ENCODE peak calls at places on chromosomes 5 and 9, in eight cellular contexts. C is CD8-positive, alpha-beta memory T cell; F is Peyer's patch; B is lower lobe of right lung; V is esophagus squamous epithelium; Q is Karpas-422; I is SJSA1; K is upper lobe of left lung. A is an unnamed sample.

GRCh38 chr9:134690946-134691694 is 49.5 kb downstream of the COL5A1 start:
- DNase-seq in C (no peak), I (no peak), K (peak; percentile 53), F (peak; percentile 37), B (peak; percentile 44), V (no peak), Q (no peak), A (no peak)

GRCh38 chr9:70093944-70094343 is 50.3 kb downstream of the MAMDC2 start:
- DNase-seq in V (no peak), F (no peak), I (peak; percentile 57), B (no peak), K (no peak), C (peak; percentile 9), Q (no peak), A (no peak)

GRCh38 chr9:72579880-72580570 is 58.6 kb downstream of the TMC1 start:
- DNase-seq in F (no peak), I (no peak), B (no peak), K (no peak), C (no peak), V (no peak), Q (no peak), A (no peak)

GRCh38 chr9:129414377-129415021 is 206.4 kb downstream of the C9orf50 start:
- DNase-seq in K (peak; percentile 82), C (peak; percentile 20), V (no peak), Q (no peak), F (no peak), B (peak; percentile 61), I (no peak), A (peak; percentile 67)

GRCh38 chr5:135569755-135570452 is 8.9 kb downstream of the CXCL14 start:
- DNase-seq in Q (peak; percentile 65), V (no peak), B (no peak), F (no peak), K (no peak), I (peak; percentile 38), C (no peak), A (peak; percentile 47)

GRCh38 chr5:109324351-109324750 is 85.4 kb downstream of the PJA2 start:
- DNase-seq in F (no peak), I (no peak), B (no peak), Q (no peak), V (no peak), C (no peak), K (peak; percentile 33), A (no peak)

GRCh38 chr5:150017606-150018005 is 17.1 kb downstream of the HMGXB3 start:
- DNase-seq in Q (no peak), V (no peak), B (no peak), I (no peak), K (no peak), F (no peak), C (no peak), A (no peak)

GRCh38 chr9:37976714-37977477 is 73.0 kb upstream of the SLC25A51 start:
- DNase-seq in Q (no peak), B (no peak), I (peak; percentile 54), K (no peak), F (no peak), V (no peak), C (no peak), A (no peak)

GRCh38 chr5:52844885-52845284 is 57.2 kb downstream of the ITGA1 start:
- DNase-seq in F (no peak), K (no peak), I (peak; percentile 72), B (no peak), Q (no peak), V (no peak), C (no peak), A (no peak)

GRCh38 chr9:113531919-113532808 is 68.6 kb downstream of the RGS3 start:
- DNase-seq in C (no peak), K (no peak), F (no peak), B (no peak), Q (no peak), V (no peak), I (no peak), A (no peak)

GRCh38 chr5:157390179-157390923 is 69.7 kb upstream of the NIPAL4 start:
- DNase-seq in F (no peak), V (no peak), C (peak; percentile 62), I (peak; percentile 87), K (no peak), B (no peak), Q (peak; percentile 64), A (peak; percentile 19)

GRCh38 chr9:134419684-134420076 is 93.4 kb downstream of the RXRA start:
- DNase-seq in V (no peak), F (no peak), I (no peak), K (no peak), Q (peak; percentile 74), C (no peak), B (no peak), A (no peak)

GRCh38 chr9:123399803-123400378 is 43.9 kb downstream of the CRB2 start:
- DNase-seq in V (no peak), I (no peak), F (no peak), K (no peak), B (no peak), Q (peak; percentile 77), C (no peak), A (peak; percentile 34)

GRCh38 chr5:156835905-156836304 is 14.2 kb upstream of the PPP1R2B start:
- DNase-seq in K (no peak), Q (peak; percentile 42), I (no peak), B (no peak), C (no peak), V (no peak), F (no peak), A (no peak)

GRCh38 chr5:173618927-173619519 is 2.6 kb upstream of the BOD1 start:
- DNase-seq in K (no peak), I (peak; percentile 64), V (no peak), B (no peak), C (peak; percentile 44), F (no peak), Q (peak; percentile 88), A (peak; percentile 76)

GRCh38 chr5:100479079-100479688 is 56.0 kb upstream of the FAM174A start:
- DNase-seq in B (no peak), V (no peak), I (no peak), F (no peak), K (no peak), C (peak; percentile 9), Q (peak; percentile 59), A (no peak)

GRCh38 chr5:172245823-172246222 is 37.7 kb downstream of the UBTD2 start:
- DNase-seq in C (no peak), Q (no peak), V (no peak), I (no peak), F (no peak), K (no peak), B (no peak), A (no peak)

GRCh38 chr5:166251786-166252185 is 2039.7 kb upstream of the WWC1 start:
- DNase-seq in C (no peak), F (no peak), K (no peak), V (no peak), I (no peak), Q (no peak), B (no peak), A (no peak)

GRCh38 chr5:109830955-109831502 is 141.3 kb downstream of the MAN2A1 start:
- DNase-seq in V (no peak), K (no peak), Q (no peak), C (no peak), F (no peak), I (peak; percentile 51), B (no peak), A (no peak)

GRCh38 chr5:53712327-53712726 is 151.9 kb downstream of the NDUFS4 start:
- DNase-seq in F (no peak), K (peak; percentile 21), C (no peak), B (no peak), I (no peak), Q (no peak), V (no peak), A (no peak)

GRCh38 chr5:44814761-44815160 is 6.0 kb downstream of the MRPS30 start:
- DNase-seq in F (no peak), Q (no peak), B (no peak), V (no peak), C (no peak), I (no peak), K (no peak), A (no peak)
- H3K36me3 ChIP-seq in F (no peaks in the 10 kb centered on the region), Q (peaks cover 88% of the 10 kb centered on the region), B (peaks cover 85% of the 10 kb centered on the region), V (no peaks in the 10 kb centered on the region), C (peaks cover 39% of the 10 kb centered on the region), I (peaks cover 79% of the 10 kb centered on the region), K (peaks cover 34% of the 10 kb centered on the region), A (no peaks in the 10 kb centered on the region)

GRCh38 chr5:139523635-139524445 is 37.3 kb upstream of the UBE2D2 start:
- DNase-seq in I (no peak), B (no peak), C (no peak), F (no peak), K (no peak), V (no peak), Q (no peak), A (no peak)

GRCh38 chr5:139524446-139524845 is 36.7 kb upstream of the UBE2D2 start:
- DNase-seq in I (no peak), K (no peak), V (no peak), C (no peak), F (no peak), Q (no peak), B (no peak), A (no peak)

GRCh38 chr5:139524932-139525585 is 36.1 kb upstream of the UBE2D2 start:
- DNase-seq in Q (no peak), F (no peak), I (no peak), V (no peak), C (no peak), K (no peak), B (no peak), A (no peak)
- H3K4me3 ChIP-seq in Q (no peak overlapping the region), F (no peak overlapping the region), I (no peak overlapping the region), V (no peak overlapping the region), C (no peak overlapping the region), K (no peak overlapping the region), B (no peak overlapping the region), A (no peak overlapping the region)

GRCh38 chr5:1492757-1493156 is 31.0 kb downstream of the LPCAT1 start:
- DNase-seq in I (no peak), F (no peak), C (peak; percentile 47), K (no peak), Q (no peak), V (no peak), B (no peak), A (no peak)

GRCh38 chr5:1494780-1495524 is 28.8 kb downstream of the LPCAT1 start:
- DNase-seq in F (no peak), V (peak; percentile 19), K (peak; percentile 89), B (peak; percentile 79), Q (peak; percentile 68), I (no peak), C (peak; percentile 57), A (peak; percentile 88)

GRCh38 chr5:1493413-1493812 is 30.3 kb downstream of the LPCAT1 start:
- DNase-seq in B (no peak), K (peak; percentile 60), F (no peak), V (no peak), C (no peak), I (no peak), Q (no peak), A (no peak)

GRCh38 chr5:1495525-1495897 is 28.2 kb downstream of the LPCAT1 start:
- DNase-seq in B (no peak), V (no peak), Q (no peak), F (no peak), K (no peak), I (no peak), C (no peak), A (no peak)

GRCh38 chr5:1493941-1494340 is 29.8 kb downstream of the LPCAT1 start:
- DNase-seq in V (no peak), K (peak; percentile 50), F (no peak), C (no peak), I (no peak), Q (no peak), B (no peak), A (no peak)
- H3K36me3 ChIP-seq in V (no peaks in the 10 kb centered on the region), K (peaks cover 67% of the 10 kb centered on the region), F (no peaks in the 10 kb centered on the region), C (peaks cover 29% of the 10 kb centered on the region), I (peaks cover 29% of the 10 kb centered on the region), Q (peaks cover 14% of the 10 kb centered on the region), B (peaks cover 81% of the 10 kb centered on the region), A (no peaks in the 10 kb centered on the region)

GRCh38 chr9:6581266-6581665 is 64.3 kb downstream of the GLDC start:
- DNase-seq in I (no peak), V (no peak), Q (peak; percentile 29), K (no peak), B (no peak), F (no peak), C (no peak), A (no peak)
- H3K4me3 ChIP-seq in I (no peak overlapping the region), V (no peak overlapping the region), Q (no peak overlapping the region), K (no peak overlapping the region), B (no peak overlapping the region), F (no peak overlapping the region), C (no peak overlapping the region), A (no peak overlapping the region)